ENCODE peak calls at places on chromosomes 6 and 20, in ten cellular contexts. One of them, this sample, is unnamed.

GRCh38 chr6:135532559-135532958 is 35.0 kb upstream of the AHI1 start:
- DNase-seq in Peyer's patch: no peak
- DNase-seq in foreskin keratinocyte: no peak
- DNase-seq in breast epithelium: no peak
- DNase-seq in fibroblast of lung: no peak
- DNase-seq in neural progenitor cell: no peak
- DNase-seq in mesendoderm: no peak
- DNase-seq in psoas muscle: no peak
- DNase-seq in sigmoid colon: no peak
- DNase-seq in uterus: no peak
- DNase-seq in this sample: no peak

GRCh38 chr20:23063573-23063972 is 14.1 kb upstream of the THBD start:
- DNase-seq in Peyer's patch: no peak
- DNase-seq in foreskin keratinocyte: no peak
- DNase-seq in breast epithelium: no peak
- DNase-seq in fibroblast of lung: peak; percentile 3
- DNase-seq in neural progenitor cell: no peak
- DNase-seq in mesendoderm: no peak
- DNase-seq in psoas muscle: no peak
- DNase-seq in sigmoid colon: no peak
- DNase-seq in uterus: no peak
- DNase-seq in this sample: no peak

GRCh38 chr6:15555101-15556038 is 107.5 kb downstream of the DTNBP1 start:
- DNase-seq in Peyer's patch: no peak
- DNase-seq in foreskin keratinocyte: peak; percentile 14
- DNase-seq in breast epithelium: no peak
- DNase-seq in fibroblast of lung: no peak
- DNase-seq in neural progenitor cell: no peak
- DNase-seq in mesendoderm: peak; percentile 92
- DNase-seq in psoas muscle: no peak
- DNase-seq in sigmoid colon: no peak
- DNase-seq in uterus: no peak
- DNase-seq in this sample: no peak

GRCh38 chr6:33595001-33595846 is 15.1 kb upstream of the BAK1 start:
- DNase-seq in Peyer's patch: no peak
- DNase-seq in foreskin keratinocyte: no peak
- DNase-seq in breast epithelium: no peak
- DNase-seq in fibroblast of lung: no peak
- DNase-seq in neural progenitor cell: peak; percentile 37
- DNase-seq in mesendoderm: no peak
- DNase-seq in psoas muscle: no peak
- DNase-seq in sigmoid colon: no peak
- DNase-seq in uterus: no peak
- DNase-seq in this sample: no peak

GRCh38 chr20:36950432-36951197 is 893 bp downstream of the SAMHD1 start:
- DNase-seq in Peyer's patch: no peak
- DNase-seq in foreskin keratinocyte: peak; percentile 45
- DNase-seq in breast epithelium: no peak
- DNase-seq in fibroblast of lung: peak; percentile 10
- DNase-seq in neural progenitor cell: peak; percentile 44
- DNase-seq in mesendoderm: peak; percentile 45
- DNase-seq in psoas muscle: no peak
- DNase-seq in sigmoid colon: peak; percentile 63
- DNase-seq in uterus: peak; percentile 28
- DNase-seq in this sample: no peak

GRCh38 chr20:19888269-19888669 is 128.9 kb upstream of the NAA20 start:
- DNase-seq in Peyer's patch: peak; percentile 54
- DNase-seq in foreskin keratinocyte: no peak
- DNase-seq in breast epithelium: peak; percentile 27
- DNase-seq in fibroblast of lung: no peak
- DNase-seq in neural progenitor cell: no peak
- DNase-seq in mesendoderm: no peak
- DNase-seq in psoas muscle: peak; percentile 60
- DNase-seq in sigmoid colon: peak; percentile 66
- DNase-seq in uterus: no peak
- DNase-seq in this sample: no peak

GRCh38 chr20:15682690-15683089 is 890.6 kb downstream of the KIF16B start:
- DNase-seq in Peyer's patch: no peak
- DNase-seq in foreskin keratinocyte: no peak
- DNase-seq in breast epithelium: no peak
- DNase-seq in fibroblast of lung: peak; percentile 11
- DNase-seq in neural progenitor cell: no peak
- DNase-seq in mesendoderm: no peak
- DNase-seq in psoas muscle: no peak
- DNase-seq in sigmoid colon: no peak
- DNase-seq in uterus: no peak
- DNase-seq in this sample: no peak

GRCh38 chr6:132797975-132798819 is at the start of gene SLC18B1:
- DNase-seq in Peyer's patch: peak; percentile 76
- DNase-seq in foreskin keratinocyte: peak; percentile 51
- DNase-seq in breast epithelium: no peak
- DNase-seq in fibroblast of lung: peak; percentile 33
- DNase-seq in neural progenitor cell: peak; percentile 76
- DNase-seq in mesendoderm: peak; percentile 65
- DNase-seq in psoas muscle: peak; percentile 79
- DNase-seq in sigmoid colon: peak; percentile 79
- DNase-seq in uterus: peak; percentile 51
- DNase-seq in this sample: no peak

GRCh38 chr20:62354031-62354808 is 12.9 kb downstream of the LAMA5 start:
- DNase-seq in Peyer's patch: no peak
- DNase-seq in foreskin keratinocyte: no peak
- DNase-seq in breast epithelium: no peak
- DNase-seq in fibroblast of lung: no peak
- DNase-seq in neural progenitor cell: no peak
- DNase-seq in mesendoderm: peak; percentile 49
- DNase-seq in psoas muscle: peak; percentile 48
- DNase-seq in sigmoid colon: no peak
- DNase-seq in uterus: no peak
- DNase-seq in this sample: no peak

GRCh38 chr6:167116838-167117228 is 6.1 kb upstream of the CCR6 start:
- DNase-seq in Peyer's patch: no peak
- DNase-seq in foreskin keratinocyte: no peak
- DNase-seq in breast epithelium: no peak
- DNase-seq in fibroblast of lung: no peak
- DNase-seq in neural progenitor cell: no peak
- DNase-seq in mesendoderm: no peak
- DNase-seq in psoas muscle: no peak
- DNase-seq in sigmoid colon: no peak
- DNase-seq in uterus: no peak
- DNase-seq in this sample: no peak
- H3K4me1 ChIP-seq in Peyer's patch: no peaks in the 10 kb centered on the region
- H3K4me1 ChIP-seq in foreskin keratinocyte: no peaks in the 10 kb centered on the region
- H3K4me1 ChIP-seq in breast epithelium: no peaks in the 10 kb centered on the region
- H3K4me1 ChIP-seq in fibroblast of lung: no peaks in the 10 kb centered on the region
- H3K4me1 ChIP-seq in neural progenitor cell: peaks cover 4% of the 10 kb centered on the region
- H3K4me1 ChIP-seq in mesendoderm: no peaks in the 10 kb centered on the region
- H3K4me1 ChIP-seq in psoas muscle: no peaks in the 10 kb centered on the region
- H3K4me1 ChIP-seq in sigmoid colon: peaks cover 37% of the 10 kb centered on the region
- H3K4me1 ChIP-seq in uterus: no peaks in the 10 kb centered on the region
- H3K4me1 ChIP-seq in this sample: no peaks in the 10 kb centered on the region

GRCh38 chr6:159989471-159989870 is 20.6 kb downstream of the IGF2R start:
- DNase-seq in Peyer's patch: no peak
- DNase-seq in foreskin keratinocyte: no peak
- DNase-seq in breast epithelium: no peak
- DNase-seq in fibroblast of lung: no peak
- DNase-seq in neural progenitor cell: no peak
- DNase-seq in mesendoderm: no peak
- DNase-seq in psoas muscle: no peak
- DNase-seq in sigmoid colon: no peak
- DNase-seq in uterus: no peak
- DNase-seq in this sample: no peak
- H3K4me1 ChIP-seq in Peyer's patch: no peaks in the 10 kb centered on the region
- H3K4me1 ChIP-seq in foreskin keratinocyte: peaks cover 36% of the 10 kb centered on the region
- H3K4me1 ChIP-seq in breast epithelium: no peaks in the 10 kb centered on the region
- H3K4me1 ChIP-seq in fibroblast of lung: peaks cover 7% of the 10 kb centered on the region
- H3K4me1 ChIP-seq in neural progenitor cell: no peaks in the 10 kb centered on the region
- H3K4me1 ChIP-seq in mesendoderm: no peaks in the 10 kb centered on the region
- H3K4me1 ChIP-seq in psoas muscle: peaks cover 77% of the 10 kb centered on the region
- H3K4me1 ChIP-seq in sigmoid colon: peaks cover 51% of the 10 kb centered on the region
- H3K4me1 ChIP-seq in uterus: peaks cover 7% of the 10 kb centered on the region
- H3K4me1 ChIP-seq in this sample: no peaks in the 10 kb centered on the region

GRCh38 chr6:129699661-129700060 is 10.3 kb downstream of the ARHGAP18 start:
- DNase-seq in Peyer's patch: no peak
- DNase-seq in foreskin keratinocyte: no peak
- DNase-seq in breast epithelium: no peak
- DNase-seq in fibroblast of lung: no peak
- DNase-seq in neural progenitor cell: no peak
- DNase-seq in mesendoderm: no peak
- DNase-seq in psoas muscle: no peak
- DNase-seq in sigmoid colon: no peak
- DNase-seq in uterus: no peak
- DNase-seq in this sample: no peak

GRCh38 chr6:129696843-129697242 is 13.1 kb downstream of the ARHGAP18 start:
- DNase-seq in Peyer's patch: no peak
- DNase-seq in foreskin keratinocyte: no peak
- DNase-seq in breast epithelium: no peak
- DNase-seq in fibroblast of lung: no peak
- DNase-seq in neural progenitor cell: no peak
- DNase-seq in mesendoderm: no peak
- DNase-seq in psoas muscle: no peak
- DNase-seq in sigmoid colon: no peak
- DNase-seq in uterus: no peak
- DNase-seq in this sample: no peak

GRCh38 chr6:129697788-129698187 is 12.2 kb downstream of the ARHGAP18 start:
- DNase-seq in Peyer's patch: no peak
- DNase-seq in foreskin keratinocyte: no peak
- DNase-seq in breast epithelium: no peak
- DNase-seq in fibroblast of lung: no peak
- DNase-seq in neural progenitor cell: no peak
- DNase-seq in mesendoderm: no peak
- DNase-seq in psoas muscle: no peak
- DNase-seq in sigmoid colon: no peak
- DNase-seq in uterus: no peak
- DNase-seq in this sample: no peak

GRCh38 chr6:129700666-129701065 is 9.3 kb downstream of the ARHGAP18 start:
- DNase-seq in Peyer's patch: no peak
- DNase-seq in foreskin keratinocyte: no peak
- DNase-seq in breast epithelium: no peak
- DNase-seq in fibroblast of lung: no peak
- DNase-seq in neural progenitor cell: no peak
- DNase-seq in mesendoderm: no peak
- DNase-seq in psoas muscle: no peak
- DNase-seq in sigmoid colon: no peak
- DNase-seq in uterus: no peak
- DNase-seq in this sample: no peak

GRCh38 chr6:129698430-129698829 is 11.5 kb downstream of the ARHGAP18 start:
- DNase-seq in Peyer's patch: no peak
- DNase-seq in foreskin keratinocyte: no peak
- DNase-seq in breast epithelium: no peak
- DNase-seq in fibroblast of lung: no peak
- DNase-seq in neural progenitor cell: no peak
- DNase-seq in mesendoderm: no peak
- DNase-seq in psoas muscle: no peak
- DNase-seq in sigmoid colon: no peak
- DNase-seq in uterus: no peak
- DNase-seq in this sample: no peak
- H3K4me1 ChIP-seq in Peyer's patch: no peaks in the 10 kb centered on the region
- H3K4me1 ChIP-seq in foreskin keratinocyte: peaks cover 42% of the 10 kb centered on the region
- H3K4me1 ChIP-seq in breast epithelium: no peaks in the 10 kb centered on the region
- H3K4me1 ChIP-seq in fibroblast of lung: peaks cover 8% of the 10 kb centered on the region
- H3K4me1 ChIP-seq in neural progenitor cell: peaks cover 16% of the 10 kb centered on the region
- H3K4me1 ChIP-seq in mesendoderm: no peaks in the 10 kb centered on the region
- H3K4me1 ChIP-seq in psoas muscle: peaks cover 65% of the 10 kb centered on the region
- H3K4me1 ChIP-seq in sigmoid colon: no peaks in the 10 kb centered on the region
- H3K4me1 ChIP-seq in uterus: no peaks in the 10 kb centered on the region
- H3K4me1 ChIP-seq in this sample: no peaks in the 10 kb centered on the region

GRCh38 chr6:163409712-163410111 is 4.8 kb upstream of the QKI start:
- DNase-seq in Peyer's patch: no peak
- DNase-seq in foreskin keratinocyte: no peak
- DNase-seq in breast epithelium: no peak
- DNase-seq in fibroblast of lung: no peak
- DNase-seq in neural progenitor cell: no peak
- DNase-seq in mesendoderm: no peak
- DNase-seq in psoas muscle: no peak
- DNase-seq in sigmoid colon: no peak
- DNase-seq in uterus: no peak
- DNase-seq in this sample: no peak
- H3K4me1 ChIP-seq in Peyer's patch: no peaks in the 10 kb centered on the region
- H3K4me1 ChIP-seq in foreskin keratinocyte: no peaks in the 10 kb centered on the region
- H3K4me1 ChIP-seq in breast epithelium: peaks cover 3% of the 10 kb centered on the region
- H3K4me1 ChIP-seq in fibroblast of lung: peaks cover 2% of the 10 kb centered on the region
- H3K4me1 ChIP-seq in neural progenitor cell: peaks cover 13% of the 10 kb centered on the region
- H3K4me1 ChIP-seq in mesendoderm: no peaks in the 10 kb centered on the region
- H3K4me1 ChIP-seq in psoas muscle: peaks cover 29% of the 10 kb centered on the region
- H3K4me1 ChIP-seq in sigmoid colon: peaks cover 26% of the 10 kb centered on the region
- H3K4me1 ChIP-seq in uterus: no peaks in the 10 kb centered on the region
- H3K4me1 ChIP-seq in this sample: peaks cover 6% of the 10 kb centered on the region

DNA sequence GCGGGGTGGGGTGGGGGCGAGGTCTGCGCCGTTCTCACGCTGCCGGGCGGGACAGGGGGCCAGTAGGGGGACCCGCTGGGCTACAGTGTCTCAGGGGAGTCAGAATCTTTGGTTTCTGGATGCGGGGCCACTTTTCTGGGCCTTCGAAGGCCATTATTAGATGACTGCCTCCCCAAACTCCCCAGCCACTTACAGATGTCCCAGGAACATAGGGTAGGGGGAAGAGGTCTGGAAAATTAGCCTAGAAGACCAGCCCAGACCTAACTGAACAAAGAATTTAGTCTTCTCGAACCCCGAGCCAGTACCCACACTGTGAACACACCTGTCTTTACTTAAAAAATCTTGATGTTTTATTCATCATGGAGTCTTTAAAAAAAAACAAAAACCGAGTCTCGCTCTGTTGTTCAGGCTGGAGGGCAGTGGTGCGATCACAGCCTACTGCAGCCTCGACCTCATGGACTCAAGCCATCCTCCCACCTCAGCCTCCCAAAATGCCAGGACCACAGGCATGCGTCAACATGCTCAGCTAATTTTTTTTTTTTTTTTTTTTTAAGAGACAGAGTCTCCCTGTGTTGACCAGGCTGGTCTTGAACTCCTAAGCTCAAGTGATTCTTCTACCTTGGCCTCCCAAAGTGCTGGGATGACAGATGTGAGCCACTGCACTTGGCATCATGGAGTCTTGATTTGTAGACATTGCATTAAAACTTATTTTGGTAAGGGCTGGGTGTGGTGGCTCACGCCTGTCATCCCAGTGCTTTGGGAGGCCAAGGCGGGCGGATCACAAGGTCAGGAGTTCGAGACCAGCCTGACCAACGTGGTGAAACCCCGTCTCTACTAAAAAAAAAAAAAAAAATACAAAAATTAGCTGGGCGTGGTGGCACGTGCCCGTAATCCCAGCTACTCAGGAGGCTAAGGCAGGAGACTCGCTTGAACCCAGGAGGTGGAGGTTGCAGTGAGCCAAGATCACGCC is 3.3 kb upstream of the SLC29A1 start:
- DNase-seq in Peyer's patch: no peak
- DNase-seq in foreskin keratinocyte: no peak
- DNase-seq in breast epithelium: no peak
- DNase-seq in fibroblast of lung: no peak
- DNase-seq in neural progenitor cell: no peak
- DNase-seq in mesendoderm: no peak
- DNase-seq in psoas muscle: no peak
- DNase-seq in sigmoid colon: no peak
- DNase-seq in uterus: no peak
- DNase-seq in this sample: no peak
- H3K4me1 ChIP-seq in Peyer's patch: no peaks in the 10 kb centered on the region
- H3K4me1 ChIP-seq in foreskin keratinocyte: peaks cover 5% of the 10 kb centered on the region
- H3K4me1 ChIP-seq in breast epithelium: peaks cover 29% of the 10 kb centered on the region
- H3K4me1 ChIP-seq in fibroblast of lung: peaks cover 24% of the 10 kb centered on the region
- H3K4me1 ChIP-seq in neural progenitor cell: peaks cover 59% of the 10 kb centered on the region
- H3K4me1 ChIP-seq in mesendoderm: peaks cover 23% of the 10 kb centered on the region
- H3K4me1 ChIP-seq in psoas muscle: peaks cover 53% of the 10 kb centered on the region
- H3K4me1 ChIP-seq in sigmoid colon: peaks cover 78% of the 10 kb centered on the region
- H3K4me1 ChIP-seq in uterus: peaks cover 15% of the 10 kb centered on the region
- H3K4me1 ChIP-seq in this sample: peaks cover 16% of the 10 kb centered on the region